ENCODE peak calls at places on chromosomes 12 and 14, in seven cellular contexts. One of them, this sample, is unnamed.

GRCh38 chr14:94773017-94773681 is 3.2 kb upstream of the GSC start:
- DNase-seq in mesenchymal stem cell: peak; percentile 11
- DNase-seq in mesendoderm: peak; percentile 78
- DNase-seq in IMR-90: no peak
- DNase-seq in H9: peak; percentile 86
- DNase-seq in H1: peak; percentile 71
- DNase-seq in trophoblast cell: peak; percentile 34
- DNase-seq in this sample: no peak

GRCh38 chr14:83316356-83316755 is 1782.7 kb upstream of the SEL1L start:
- DNase-seq in mesenchymal stem cell: no peak
- DNase-seq in trophoblast cell: no peak
- DNase-seq in mesendoderm: no peak
- DNase-seq in H1: no peak
- DNase-seq in IMR-90: no peak
- DNase-seq in H9: no peak
- DNase-seq in this sample: no peak

GRCh38 chr12:96240656-96241055 is 46.5 kb downstream of the ELK3 start:
- DNase-seq in H1: no peak
- DNase-seq in H9: no peak
- DNase-seq in mesendoderm: no peak
- DNase-seq in mesenchymal stem cell: no peak
- DNase-seq in IMR-90: no peak
- DNase-seq in trophoblast cell: no peak
- DNase-seq in this sample: no peak

GRCh38 chr12:19712041-19712440 is 272.7 kb downstream of the AEBP2 start:
- DNase-seq in mesendoderm: no peak
- DNase-seq in H9: no peak
- DNase-seq in H1: no peak
- DNase-seq in mesenchymal stem cell: peak; percentile 89
- DNase-seq in trophoblast cell: no peak
- DNase-seq in IMR-90: peak; percentile 94
- DNase-seq in this sample: no peak

GRCh38 chr12:99911076-99911475 is 73.7 kb downstream of the ANKS1B start:
- DNase-seq in H1: no peak
- DNase-seq in IMR-90: peak; percentile 89
- DNase-seq in H9: no peak
- DNase-seq in mesendoderm: peak; percentile 35
- DNase-seq in mesenchymal stem cell: peak; percentile 94
- DNase-seq in trophoblast cell: peak; percentile 33
- DNase-seq in this sample: no peak

GRCh38 chr14:80954771-80955299 is 586 bp upstream of the TSHR start:
- DNase-seq in mesenchymal stem cell: peak; percentile 83
- DNase-seq in H1: peak; percentile 89
- DNase-seq in mesendoderm: peak; percentile 84
- DNase-seq in IMR-90: peak; percentile 72
- DNase-seq in trophoblast cell: peak; percentile 80
- DNase-seq in H9: peak; percentile 81
- DNase-seq in this sample: peak; percentile 72

GRCh38 chr12:14558377-14559051 is 9.2 kb downstream of the PLBD1 start:
- DNase-seq in mesenchymal stem cell: no peak
- DNase-seq in H1: no peak
- DNase-seq in H9: no peak
- DNase-seq in trophoblast cell: no peak
- DNase-seq in mesendoderm: no peak
- DNase-seq in IMR-90: no peak
- DNase-seq in this sample: no peak

GRCh38 chr12:51948066-51948465 is 3.4 kb upstream of the ACVR1B start:
- DNase-seq in mesendoderm: no peak
- DNase-seq in trophoblast cell: no peak
- DNase-seq in IMR-90: no peak
- DNase-seq in H1: peak; percentile 27
- DNase-seq in H9: no peak
- DNase-seq in mesenchymal stem cell: no peak
- DNase-seq in this sample: no peak

GRCh38 chr14:26394114-26394855 is 203.5 kb downstream of the NOVA1 start:
- DNase-seq in trophoblast cell: peak; percentile 16
- DNase-seq in IMR-90: peak; percentile 12
- DNase-seq in H9: peak; percentile 34
- DNase-seq in mesenchymal stem cell: peak; percentile 8
- DNase-seq in mesendoderm: peak; percentile 87
- DNase-seq in H1: no peak
- DNase-seq in this sample: peak; percentile 9

GRCh38 chr12:132311201-132311915 is 18.0 kb downstream of the GALNT9 start:
- DNase-seq in mesendoderm: no peak
- DNase-seq in H9: no peak
- DNase-seq in trophoblast cell: no peak
- DNase-seq in mesenchymal stem cell: no peak
- DNase-seq in H1: no peak
- DNase-seq in IMR-90: no peak
- DNase-seq in this sample: no peak

GRCh38 chr12:28108599-28108998 is 81.7 kb upstream of the CCDC91 start:
- DNase-seq in IMR-90: no peak
- DNase-seq in H9: no peak
- DNase-seq in mesenchymal stem cell: no peak
- DNase-seq in H1: no peak
- DNase-seq in mesendoderm: no peak
- DNase-seq in trophoblast cell: no peak
- DNase-seq in this sample: no peak

GRCh38 chr12:116506697-116507064 is 52.5 kb upstream of the MAP1LC3B2 start:
- DNase-seq in mesendoderm: no peak
- DNase-seq in trophoblast cell: no peak
- DNase-seq in IMR-90: no peak
- DNase-seq in mesenchymal stem cell: no peak
- DNase-seq in H9: no peak
- DNase-seq in H1: no peak
- DNase-seq in this sample: no peak

GRCh38 chr14:55451398-55451797 is 11.0 kb upstream of the TBPL2 start:
- DNase-seq in H9: no peak
- DNase-seq in H1: peak; percentile 6
- DNase-seq in IMR-90: peak; percentile 25
- DNase-seq in trophoblast cell: no peak
- DNase-seq in mesenchymal stem cell: no peak
- DNase-seq in mesendoderm: no peak
- DNase-seq in this sample: no peak

GRCh38 chr14:99267871-99268775 is 3.9 kb downstream of the BCL11B start:
- DNase-seq in IMR-90: no peak
- DNase-seq in mesenchymal stem cell: no peak
- DNase-seq in trophoblast cell: no peak
- DNase-seq in H1: no peak
- DNase-seq in mesendoderm: peak; percentile 63
- DNase-seq in H9: no peak
- DNase-seq in this sample: no peak

GRCh38 chr12:10557766-10558165 is 52.1 kb downstream of the EIF2S3B start:
- DNase-seq in trophoblast cell: no peak
- DNase-seq in H9: no peak
- DNase-seq in mesenchymal stem cell: no peak
- DNase-seq in H1: no peak
- DNase-seq in IMR-90: no peak
- DNase-seq in mesendoderm: peak; percentile 24
- DNase-seq in this sample: no peak

GRCh38 chr12:607541-608001 is 55.7 kb downstream of the NINJ2 start:
- DNase-seq in IMR-90: no peak
- DNase-seq in H9: peak; percentile 61
- DNase-seq in mesenchymal stem cell: no peak
- DNase-seq in mesendoderm: peak; percentile 66
- DNase-seq in H1: no peak
- DNase-seq in trophoblast cell: peak; percentile 62
- DNase-seq in this sample: no peak

GRCh38 chr14:43625294-43625693 is 881.8 kb downstream of the FSCB start:
- DNase-seq in mesenchymal stem cell: peak; percentile 28
- DNase-seq in IMR-90: no peak
- DNase-seq in trophoblast cell: no peak
- DNase-seq in H9: no peak
- DNase-seq in H1: no peak
- DNase-seq in mesendoderm: no peak
- DNase-seq in this sample: no peak

GRCh38 chr12:13171921-13172859 is 24.3 kb upstream of the EMP1 start:
- DNase-seq in trophoblast cell: peak; percentile 94
- DNase-seq in IMR-90: no peak
- DNase-seq in mesenchymal stem cell: peak; percentile 24
- DNase-seq in mesendoderm: peak; percentile 95
- DNase-seq in H1: peak; percentile 35
- DNase-seq in H9: peak; percentile 81
- DNase-seq in this sample: no peak

GRCh38 chr12:102107970-102108369 is 11.9 kb downstream of the NUP37 start:
- DNase-seq in H9: no peak
- DNase-seq in IMR-90: no peak
- DNase-seq in trophoblast cell: no peak
- DNase-seq in H1: no peak
- DNase-seq in mesendoderm: no peak
- DNase-seq in mesenchymal stem cell: no peak
- DNase-seq in this sample: no peak

GRCh38 chr14:69043007-69043444 is 63.9 kb upstream of the ACTN1 start:
- DNase-seq in H9: no peak
- DNase-seq in IMR-90: no peak
- DNase-seq in mesenchymal stem cell: no peak
- DNase-seq in trophoblast cell: peak; percentile 10
- DNase-seq in mesendoderm: no peak
- DNase-seq in H1: no peak
- DNase-seq in this sample: no peak

GRCh38 chr14:99543985-99544384 is 60.0 kb downstream of the CCDC85C start:
- DNase-seq in IMR-90: no peak
- DNase-seq in mesenchymal stem cell: no peak
- DNase-seq in mesendoderm: no peak
- DNase-seq in H9: no peak
- DNase-seq in trophoblast cell: no peak
- DNase-seq in H1: no peak
- DNase-seq in this sample: no peak

GRCh38 chr12:52838871-52839446 is 4.8 kb upstream of the KRT79 start:
- DNase-seq in mesenchymal stem cell: no peak
- DNase-seq in mesendoderm: no peak
- DNase-seq in trophoblast cell: no peak
- DNase-seq in IMR-90: no peak
- DNase-seq in H9: peak; percentile 24
- DNase-seq in H1: no peak
- DNase-seq in this sample: no peak

GRCh38 chr12:66241061-66242043 is 52.3 kb downstream of the IRAK3 start:
- DNase-seq in H1: no peak
- DNase-seq in mesenchymal stem cell: peak; percentile 75
- DNase-seq in mesendoderm: no peak
- DNase-seq in trophoblast cell: no peak
- DNase-seq in IMR-90: peak; percentile 83
- DNase-seq in H9: no peak
- DNase-seq in this sample: no peak

GRCh38 chr14:78519863-78520262 is 349.7 kb downstream of the NRXN3 start:
- DNase-seq in H1: peak; percentile 85
- DNase-seq in mesenchymal stem cell: peak; percentile 7
- DNase-seq in mesendoderm: peak; percentile 71
- DNase-seq in H9: peak; percentile 53
- DNase-seq in IMR-90: peak; percentile 4
- DNase-seq in trophoblast cell: no peak
- DNase-seq in this sample: peak; percentile 72

GRCh38 chr14:23327947-23328744 is 6.9 kb downstream of the PABPN1 start:
- DNase-seq in H9: peak; percentile 62
- DNase-seq in mesenchymal stem cell: peak; percentile 80
- DNase-seq in IMR-90: peak; percentile 80
- DNase-seq in H1: peak; percentile 69
- DNase-seq in mesendoderm: peak; percentile 75
- DNase-seq in trophoblast cell: peak; percentile 42
- DNase-seq in this sample: peak; percentile 76

GRCh38 chr12:32332446-32332845 is 66.9 kb upstream of the FGD4 start:
- DNase-seq in trophoblast cell: no peak
- DNase-seq in H1: no peak
- DNase-seq in mesenchymal stem cell: peak; percentile 7
- DNase-seq in IMR-90: no peak
- DNase-seq in H9: no peak
- DNase-seq in mesendoderm: no peak
- DNase-seq in this sample: no peak
- H3K18ac ChIP-seq in trophoblast cell: no peak overlapping the region
- H3K18ac ChIP-seq in H1: no peak overlapping the region
- H3K18ac ChIP-seq in mesenchymal stem cell: no peak overlapping the region
- H3K18ac ChIP-seq in IMR-90: no peak overlapping the region
- H3K18ac ChIP-seq in H9: no peak overlapping the region
- H3K18ac ChIP-seq in mesendoderm: no peak overlapping the region
- H3K18ac ChIP-seq in this sample: no peak overlapping the region

GRCh38 chr14:31159682-31160296 is 47.8 kb downstream of the HECTD1 start:
- DNase-seq in H9: no peak
- DNase-seq in H1: no peak
- DNase-seq in IMR-90: peak; percentile 57
- DNase-seq in mesenchymal stem cell: peak; percentile 39
- DNase-seq in trophoblast cell: no peak
- DNase-seq in mesendoderm: no peak
- DNase-seq in this sample: no peak
- H3K23ac ChIP-seq in H9: no peak overlapping the region
- H3K23ac ChIP-seq in H1: no peak overlapping the region
- H3K23ac ChIP-seq in IMR-90: no peak overlapping the region
- H3K23ac ChIP-seq in mesenchymal stem cell: no peak overlapping the region
- H3K23ac ChIP-seq in trophoblast cell: no peak overlapping the region
- H3K23ac ChIP-seq in mesendoderm: no peak overlapping the region
- H3K23ac ChIP-seq in this sample: no peak overlapping the region

DNA sequence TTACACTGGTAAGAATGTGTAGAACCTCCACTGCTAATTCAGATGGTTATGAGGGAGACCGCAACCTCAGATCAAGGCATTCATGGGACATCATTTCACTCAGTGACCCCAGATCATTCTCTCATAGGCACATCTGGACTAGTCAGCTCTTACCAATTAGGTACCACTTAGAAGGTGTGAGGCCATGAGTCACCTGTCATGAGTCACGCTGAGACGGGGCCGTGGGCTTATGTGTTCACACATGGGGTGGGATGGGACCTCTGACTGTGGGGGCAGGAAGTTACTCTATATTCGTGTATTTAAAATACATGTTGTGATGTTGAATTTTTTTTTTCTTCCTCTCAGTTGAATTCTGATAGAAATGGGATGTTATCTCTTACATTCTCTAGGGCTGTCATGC is 55.9 kb downstream of the CCDC92 start:
- DNase-seq in trophoblast cell: no peak
- DNase-seq in mesenchymal stem cell: no peak
- DNase-seq in IMR-90: peak; percentile 27
- DNase-seq in mesendoderm: peak; percentile 34
- DNase-seq in H9: no peak
- DNase-seq in H1: no peak
- DNase-seq in this sample: no peak
- H3K18ac ChIP-seq in trophoblast cell: no peak overlapping the region
- H3K18ac ChIP-seq in mesenchymal stem cell: no peak overlapping the region
- H3K18ac ChIP-seq in IMR-90: no peak overlapping the region
- H3K18ac ChIP-seq in mesendoderm: no peak overlapping the region
- H3K18ac ChIP-seq in H9: no peak overlapping the region
- H3K18ac ChIP-seq in H1: no peak overlapping the region
- H3K18ac ChIP-seq in this sample: no peak overlapping the region

GRCh38 chr12:31342314-31342713 is 16.4 kb upstream of the SINHCAF start:
- DNase-seq in mesendoderm: no peak
- DNase-seq in trophoblast cell: no peak
- DNase-seq in H9: no peak
- DNase-seq in IMR-90: no peak
- DNase-seq in H1: no peak
- DNase-seq in mesenchymal stem cell: no peak
- DNase-seq in this sample: no peak

GRCh38 chr12:31343139-31343538 is 17.2 kb upstream of the SINHCAF start:
- DNase-seq in H1: no peak
- DNase-seq in mesenchymal stem cell: no peak
- DNase-seq in IMR-90: no peak
- DNase-seq in trophoblast cell: no peak
- DNase-seq in H9: no peak
- DNase-seq in mesendoderm: no peak
- DNase-seq in this sample: no peak

DNA sequence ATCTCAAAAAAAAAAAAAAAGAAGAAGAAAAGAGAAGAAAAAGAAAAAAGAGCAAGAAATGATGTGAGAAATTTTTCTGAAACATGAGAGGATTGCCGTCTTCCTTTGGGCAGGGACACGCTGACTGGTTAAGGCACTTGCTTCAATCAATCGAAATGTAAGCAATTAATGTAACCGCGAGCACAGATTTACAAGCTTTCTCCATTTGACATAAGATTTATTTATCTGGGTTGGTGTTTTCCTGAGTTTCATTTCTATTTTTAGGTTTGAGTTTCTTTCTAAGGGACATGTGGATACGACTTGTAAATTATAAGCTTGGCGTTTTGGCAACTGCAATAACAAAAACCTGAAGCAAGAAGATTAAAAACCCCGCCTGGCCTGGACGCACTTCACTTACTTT is 20.3 kb upstream of the SINHCAF start:
- DNase-seq in IMR-90: no peak
- DNase-seq in H9: no peak
- DNase-seq in trophoblast cell: no peak
- DNase-seq in H1: no peak
- DNase-seq in mesenchymal stem cell: no peak
- DNase-seq in mesendoderm: no peak
- DNase-seq in this sample: no peak
- H3K23ac ChIP-seq in IMR-90: no peak overlapping the region
- H3K23ac ChIP-seq in H9: no peak overlapping the region
- H3K23ac ChIP-seq in trophoblast cell: no peak overlapping the region
- H3K23ac ChIP-seq in H1: no peak overlapping the region
- H3K23ac ChIP-seq in mesenchymal stem cell: no peak overlapping the region
- H3K23ac ChIP-seq in mesendoderm: no peak overlapping the region
- H3K23ac ChIP-seq in this sample: no peak overlapping the region